ENCODE peak calls at places on chromosomes 12 and 14, in seven cellular contexts. L is adrenal gland, Y is breast epithelium, W is transverse colon, V is esophagus squamous epithelium, D is IMR-90, B is A549. N is an unnamed sample.

GRCh38 chr12:110744176-110744575 is 1.5 kb upstream of the PPP1CC start:
- DNase-seq in L (peak; percentile 88), Y (no peak), W (no peak), V (no peak), D (peak; percentile 41), B (peak; percentile 53), N (peak; percentile 87)

GRCh38 chr14:70268760-70269159 is 80.0 kb upstream of the SLC8A3 start:
- DNase-seq in L (no peak), Y (no peak), W (no peak), V (no peak), D (no peak), B (no peak), N (no peak)

GRCh38 chr12:20549115-20549719 is 145.9 kb upstream of the SLCO1C1 start:
- DNase-seq in L (no peak), Y (no peak), W (peak; percentile 26), V (no peak), D (peak; percentile 56), B (peak; percentile 73), N (no peak)

GRCh38 chr12:104569348-104570173 is 112.8 kb downstream of the CHST11 start:
- DNase-seq in L (peak; percentile 60), Y (no peak), W (peak; percentile 59), V (peak; percentile 16), D (no peak), B (no peak), N (no peak)

GRCh38 chr14:43522191-43522590 is 984.9 kb downstream of the FSCB start:
- DNase-seq in L (no peak), Y (no peak), W (no peak), V (no peak), D (no peak), B (no peak), N (no peak)

GRCh38 chr12:49552014-49552413 is 13.2 kb downstream of the KCNH3 start:
- DNase-seq in L (peak; percentile 79), Y (no peak), W (no peak), V (no peak), D (no peak), B (no peak), N (peak; percentile 44)

GRCh38 chr14:53144244-53144643 is 8.9 kb downstream of the DDHD1 start:
- DNase-seq in L (no peak), Y (no peak), W (no peak), V (no peak), D (peak; percentile 39), B (no peak), N (no peak)

GRCh38 chr12:75511116-75512048 is at the start of gene KRR1:
- DNase-seq in L (peak; percentile 98), Y (peak; percentile 84), W (peak; percentile 94), V (peak; percentile 53), D (peak; percentile 99), B (peak; percentile 100), N (peak; percentile 93)

DNA sequence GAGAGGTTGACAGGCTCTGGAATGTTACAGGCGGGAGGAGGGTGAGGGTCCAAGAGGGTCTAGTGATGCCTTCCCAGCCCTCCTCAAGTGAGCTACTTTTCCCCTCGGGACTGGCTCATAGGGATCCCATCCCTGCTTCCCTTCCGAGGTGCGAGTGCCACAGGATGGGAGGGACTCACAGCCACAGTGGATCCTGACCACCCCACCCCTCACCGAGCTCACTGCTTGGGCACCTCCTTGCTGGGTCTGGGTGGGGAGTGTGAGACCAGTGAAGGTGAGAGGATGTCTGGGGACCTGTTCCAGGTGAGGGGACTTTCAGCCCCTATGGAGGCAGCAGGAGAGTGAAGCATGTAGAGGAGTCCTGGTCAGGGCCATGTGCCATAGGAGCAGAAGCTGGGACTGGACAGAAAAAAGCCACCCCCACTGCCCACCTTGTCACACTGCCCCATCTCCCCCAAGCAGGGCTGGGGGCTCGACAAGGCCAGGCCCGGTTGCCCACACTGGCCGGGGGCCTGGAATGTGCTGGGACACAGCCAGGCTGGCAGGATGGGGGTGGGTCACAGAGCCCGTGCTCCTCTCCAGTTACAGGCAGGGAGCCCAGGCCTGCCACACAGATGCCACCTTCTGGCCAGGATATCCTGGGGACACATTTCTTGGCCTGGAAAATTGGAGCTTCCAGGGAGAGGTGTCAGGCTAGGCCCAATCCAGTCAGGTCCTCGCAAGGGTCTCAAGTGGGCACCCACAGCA is 1.7 kb upstream of the TNS2 start:
- DNase-seq in L (peak; percentile 91), Y (peak; percentile 83), W (peak; percentile 63), V (no peak), D (no peak), B (peak; percentile 84), N (no peak)
- TF ChIP-seq POLR2A in L (no peak), Y (no peak), W (no peak), V (no peak), D (no peak), B (no peak), N (no peak)

DNA sequence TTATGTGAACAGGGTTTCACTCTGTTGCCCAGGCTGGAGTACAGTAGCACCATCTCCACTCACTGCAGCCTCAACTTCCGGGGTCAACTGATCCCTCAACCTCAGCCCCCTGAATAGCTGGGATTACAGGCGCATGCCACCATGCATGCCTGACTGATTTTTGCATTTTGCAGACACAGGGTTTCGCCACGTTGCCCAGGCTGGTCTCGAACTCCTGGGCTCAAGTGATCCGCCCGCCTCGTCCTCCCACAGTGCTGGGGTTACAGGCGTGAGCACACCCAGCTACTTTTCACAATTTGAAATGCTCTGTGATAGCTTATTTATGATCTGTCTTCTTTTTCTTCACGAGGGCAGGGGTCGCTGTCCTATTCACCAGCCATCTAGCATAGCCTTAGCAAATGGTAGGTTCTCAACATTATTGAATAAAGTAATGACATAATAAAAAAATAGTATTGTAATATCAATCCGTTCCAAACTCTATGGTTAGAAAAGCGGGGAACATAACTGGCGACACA is 484 bp upstream of the DDX47 start:
- DNase-seq in L (no peak), Y (no peak), W (no peak), V (no peak), D (no peak), B (peak; percentile 53), N (no peak)
- H3K4me3 ChIP-seq in L (no peak overlapping the region), Y (no peak overlapping the region), W (no peak overlapping the region), V (peak overlapping the region; percentile 84), D (no peak overlapping the region), B (no peak overlapping the region), N (no peak overlapping the region)

DNA sequence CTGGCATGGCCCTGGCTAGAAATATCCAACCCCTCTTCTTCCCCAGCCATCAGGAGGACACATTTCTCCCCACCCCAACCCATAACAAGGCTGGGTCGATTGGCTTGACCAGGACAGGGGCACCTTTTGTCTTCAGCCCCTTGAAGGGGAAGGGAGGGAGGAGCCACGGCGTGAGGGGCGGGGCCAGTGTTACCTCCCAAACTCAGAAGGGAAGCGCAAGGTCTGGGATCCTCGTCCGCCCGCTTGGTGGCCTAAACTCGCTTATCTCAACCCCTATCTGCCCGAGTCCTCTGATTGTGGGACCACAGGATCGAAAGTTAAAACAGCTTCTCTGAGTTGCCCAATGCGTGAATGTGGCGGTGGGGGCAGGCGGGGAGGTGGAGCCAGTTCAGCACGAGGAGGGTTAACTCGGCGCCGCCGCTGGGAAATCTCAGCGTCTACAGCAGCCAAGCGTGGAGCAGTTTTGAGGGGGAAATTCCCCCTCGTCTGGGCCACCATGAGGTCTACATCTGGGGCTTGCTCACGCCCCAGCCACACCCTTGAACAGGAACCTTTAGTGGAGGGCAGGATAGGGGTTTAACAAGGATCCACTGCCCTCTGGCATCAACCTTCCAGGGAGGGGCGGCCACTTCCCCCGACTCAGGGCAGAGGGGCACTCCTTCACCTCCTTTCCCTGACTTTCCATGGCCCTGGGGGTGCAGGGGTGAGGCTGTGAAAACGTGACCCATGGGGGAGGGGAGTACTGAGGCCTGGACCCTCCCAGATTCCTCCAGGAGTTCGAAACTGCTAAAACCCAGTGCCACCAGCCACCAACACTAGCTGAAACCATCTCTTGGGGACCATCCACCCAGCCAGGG is 745 bp downstream of the STAT6 start:
- DNase-seq in L (peak; percentile 81), Y (no peak), W (peak; percentile 82), V (no peak), D (peak; percentile 37), B (peak; percentile 75), N (peak; percentile 81)
- TF ChIP-seq POLR2A in L (peak; percentile 25), Y (no peak), W (no peak), V (no peak), D (no peak), B (peak; percentile 26), N (no peak)

GRCh38 chr14:100069161-100069800 is 4.1 kb downstream of the EVL start:
- DNase-seq in L (no peak), Y (no peak), W (no peak), V (no peak), D (no peak), B (no peak), N (no peak)
- H3K4me3 ChIP-seq in L (no peak overlapping the region), Y (no peak overlapping the region), W (no peak overlapping the region), V (peak overlapping the region; percentile 44), D (no peak overlapping the region), B (no peak overlapping the region), N (no peak overlapping the region)